ENCODE peak calls at places on chromosomes 1 and 21, in four cellular contexts. One of them, this sample, is unnamed.

GRCh38 chr1:221712198-221712684 is 29.6 kb downstream of the DUSP10 start:
- DNase-seq in IMR-90: peak
- DNase-seq in H9: no peak
- DNase-seq in trophoblast cell: peak
- DNase-seq in this sample: no peak

GRCh38 chr1:151495316-151495715 is 15.9 kb upstream of the CGN start:
- DNase-seq in trophoblast cell: no peak
- DNase-seq in H9: no peak
- DNase-seq in IMR-90: no peak
- DNase-seq in this sample: no peak

GRCh38 chr1:22749919-22750670 is 39.5 kb downstream of the EPHB2 start:
- DNase-seq in IMR-90: peak
- DNase-seq in trophoblast cell: peak
- DNase-seq in H9: no peak
- DNase-seq in this sample: no peak

GRCh38 chr1:39142394-39143060 is 62.0 kb upstream of the MACF1 start:
- DNase-seq in H9: peak
- DNase-seq in trophoblast cell: peak
- DNase-seq in IMR-90: no peak
- DNase-seq in this sample: peak

GRCh38 chr1:211783266-211783665 is 47.3 kb downstream of the LPGAT1 start:
- DNase-seq in IMR-90: no peak
- DNase-seq in trophoblast cell: no peak
- DNase-seq in H9: no peak
- DNase-seq in this sample: no peak

GRCh38 chr1:29237906-29238600 is 1.7 kb downstream of the PTPRU start:
- DNase-seq in trophoblast cell: peak
- DNase-seq in H9: peak
- DNase-seq in IMR-90: no peak
- DNase-seq in this sample: no peak

GRCh38 chr1:103945774-103946173 is 196.1 kb downstream of the AMY1C start:
- DNase-seq in trophoblast cell: no peak
- DNase-seq in H9: no peak
- DNase-seq in IMR-90: no peak
- DNase-seq in this sample: no peak

GRCh38 chr1:211944733-211945500 is 90.4 kb downstream of the INTS7 start:
- DNase-seq in trophoblast cell: peak
- DNase-seq in IMR-90: peak
- DNase-seq in H9: peak
- DNase-seq in this sample: no peak

GRCh38 chr1:215631489-215631888 is 64.4 kb downstream of the KCTD3 start:
- DNase-seq in trophoblast cell: no peak
- DNase-seq in H9: no peak
- DNase-seq in IMR-90: peak
- DNase-seq in this sample: no peak

GRCh38 chr1:167447521-167448136 is 70.7 kb downstream of the CD247 start:
- DNase-seq in IMR-90: no peak
- DNase-seq in H9: no peak
- DNase-seq in trophoblast cell: peak
- DNase-seq in this sample: no peak

GRCh38 chr1:15678578-15678977 is 5.5 kb upstream of the PLEKHM2 start:
- DNase-seq in IMR-90: peak
- DNase-seq in trophoblast cell: peak
- DNase-seq in H9: peak
- DNase-seq in this sample: no peak

GRCh38 chr1:65458730-65459396 is 38.4 kb downstream of the LEPR start:
- DNase-seq in IMR-90: no peak
- DNase-seq in H9: no peak
- DNase-seq in trophoblast cell: no peak
- DNase-seq in this sample: no peak

GRCh38 chr1:166980818-166981217 is 5.5 kb upstream of the ILDR2 start:
- DNase-seq in H9: no peak
- DNase-seq in IMR-90: no peak
- DNase-seq in trophoblast cell: no peak
- DNase-seq in this sample: no peak

GRCh38 chr1:227767401-227768396 is 32.5 kb downstream of the SNAP47 start:
- DNase-seq in IMR-90: no peak
- DNase-seq in trophoblast cell: no peak
- DNase-seq in H9: no peak
- DNase-seq in this sample: no peak

GRCh38 chr1:21240706-21241105 is 49.6 kb downstream of the ECE1 start:
- DNase-seq in H9: no peak
- DNase-seq in trophoblast cell: peak
- DNase-seq in IMR-90: no peak
- DNase-seq in this sample: no peak

GRCh38 chr1:31216016-31216415 is 23.7 kb downstream of the NKAIN1 start:
- DNase-seq in trophoblast cell: no peak
- DNase-seq in IMR-90: peak
- DNase-seq in H9: peak
- DNase-seq in this sample: no peak

GRCh38 chr1:156676820-156677615 is at the start of gene NES:
- DNase-seq in IMR-90: peak
- DNase-seq in trophoblast cell: peak
- DNase-seq in H9: peak
- DNase-seq in this sample: peak

GRCh38 chr21:38804617-38805281 is 980 bp upstream of the ETS2 start:
- DNase-seq in IMR-90: peak
- DNase-seq in H9: peak
- DNase-seq in trophoblast cell: peak
- DNase-seq in this sample: no peak

GRCh38 chr1:157371211-157371610 is 181.1 kb downstream of the FCRL5 start:
- DNase-seq in H9: no peak
- DNase-seq in trophoblast cell: no peak
- DNase-seq in IMR-90: no peak
- DNase-seq in this sample: no peak

GRCh38 chr1:21631944-21632887 is 36.9 kb downstream of the RAP1GAP start:
- DNase-seq in IMR-90: no peak
- DNase-seq in trophoblast cell: no peak
- DNase-seq in H9: no peak
- DNase-seq in this sample: no peak

GRCh38 chr1:50419192-50419906 is 3.9 kb downstream of the DMRTA2 start:
- DNase-seq in H9: peak
- DNase-seq in IMR-90: no peak
- DNase-seq in trophoblast cell: no peak
- DNase-seq in this sample: peak

GRCh38 chr1:241081473-241081872 is 275.5 kb downstream of the RGS7 start:
- DNase-seq in H9: no peak
- DNase-seq in IMR-90: no peak
- DNase-seq in trophoblast cell: no peak
- DNase-seq in this sample: no peak

GRCh38 chr1:22347854-22348760 is 103.5 kb upstream of the ZBTB40 start:
- DNase-seq in trophoblast cell: no peak
- DNase-seq in IMR-90: no peak
- DNase-seq in H9: no peak
- DNase-seq in this sample: no peak

GRCh38 chr1:153460551-153460950 is at the start of gene S100A7:
- DNase-seq in IMR-90: no peak
- DNase-seq in H9: no peak
- DNase-seq in trophoblast cell: no peak
- DNase-seq in this sample: no peak

DNA sequence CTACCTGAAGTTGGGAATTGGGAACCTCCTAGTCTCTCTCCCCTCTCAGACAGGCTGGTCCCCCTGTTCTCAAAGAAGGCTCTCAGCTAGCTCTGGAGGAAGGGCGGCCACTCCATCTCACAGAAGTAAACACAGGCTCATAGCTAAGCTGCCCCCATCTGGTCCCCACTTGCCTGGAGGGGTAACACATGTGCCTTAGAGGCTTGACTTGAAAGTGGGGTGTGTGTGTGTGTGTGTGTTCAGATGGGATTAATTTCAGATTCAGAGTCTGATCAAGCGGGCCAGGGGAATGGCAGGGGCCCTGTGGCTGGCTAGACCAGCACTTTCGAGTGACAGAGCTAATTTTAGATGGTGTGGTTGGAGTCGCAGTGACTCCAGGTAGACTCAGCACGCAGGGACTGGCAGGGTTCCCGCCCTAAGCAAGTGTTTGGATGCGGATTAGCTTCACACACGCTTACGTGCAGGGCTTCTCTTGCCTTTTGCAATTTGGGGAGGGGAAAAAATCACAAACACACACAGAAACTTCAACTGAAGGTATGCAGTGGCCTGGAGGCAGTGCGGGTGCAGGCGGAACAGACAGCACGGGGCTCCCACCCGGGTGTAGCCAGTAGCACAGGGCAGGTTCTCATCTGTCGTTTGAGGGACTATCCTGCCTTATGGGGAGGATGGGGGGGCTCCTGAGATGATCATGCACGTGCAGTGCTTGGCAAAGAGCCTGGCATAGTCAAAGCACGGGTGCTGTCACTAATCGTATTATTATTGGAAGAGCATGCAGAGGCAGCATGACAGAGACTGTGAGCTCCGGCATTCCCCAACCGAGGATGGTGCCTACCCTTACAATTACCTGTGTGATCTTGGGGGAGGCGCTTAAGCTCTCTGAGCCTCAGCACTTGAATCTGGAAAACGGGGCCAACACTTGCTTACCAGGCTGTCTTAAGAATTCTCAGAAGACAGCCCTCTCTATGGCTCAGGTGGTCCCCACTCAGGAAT is 1.3 kb downstream of the EDN2 start:
- DNase-seq in H9: no peak
- DNase-seq in IMR-90: no peak
- DNase-seq in trophoblast cell: peak
- DNase-seq in this sample: no peak
- H3K4me2 ChIP-seq in H9: no peak
- H3K4me2 ChIP-seq in IMR-90: no peak
- H3K4me2 ChIP-seq in trophoblast cell: no peak
- H3K4me2 ChIP-seq in this sample: no peak

GRCh38 chr1:34073028-34073730 is 91.9 kb downstream of the CSMD2 start:
- DNase-seq in trophoblast cell: no peak
- DNase-seq in IMR-90: no peak
- DNase-seq in H9: no peak
- DNase-seq in this sample: no peak

GRCh38 chr1:34066921-34067603 is 98.0 kb downstream of the CSMD2 start:
- DNase-seq in trophoblast cell: peak
- DNase-seq in H9: no peak
- DNase-seq in IMR-90: peak
- DNase-seq in this sample: no peak

GRCh38 chr1:34070201-34070836 is 94.7 kb downstream of the CSMD2 start:
- DNase-seq in H9: no peak
- DNase-seq in trophoblast cell: peak
- DNase-seq in IMR-90: no peak
- DNase-seq in this sample: no peak
- H3K18ac ChIP-seq in H9: no peak
- H3K18ac ChIP-seq in trophoblast cell: no peak
- H3K18ac ChIP-seq in IMR-90: no peak
- H3K18ac ChIP-seq in this sample: no peak

DNA sequence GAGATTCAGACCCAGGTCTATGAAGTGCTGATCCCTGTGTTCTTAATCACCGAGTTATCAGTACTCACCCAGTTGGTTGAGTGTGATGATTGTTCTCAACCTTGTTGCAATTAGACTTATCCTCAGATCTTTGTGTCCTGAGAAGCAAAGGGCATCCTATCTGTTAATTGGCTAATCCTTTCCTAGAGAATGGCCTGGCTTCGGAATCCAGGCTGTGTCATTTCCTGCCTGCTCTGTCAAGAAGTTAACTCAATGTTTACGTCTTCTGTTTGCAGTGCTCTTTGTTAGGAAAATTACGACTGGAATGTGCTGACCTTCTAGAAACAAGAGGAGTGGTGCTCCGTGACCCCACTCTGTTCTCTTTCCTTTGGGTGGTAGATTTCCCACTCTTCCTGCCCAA is 14.7 kb downstream of the GAS5 start:
- DNase-seq in IMR-90: peak
- DNase-seq in trophoblast cell: no peak
- DNase-seq in H9: peak
- DNase-seq in this sample: peak
- H3K4me2 ChIP-seq in IMR-90: peak
- H3K4me2 ChIP-seq in trophoblast cell: no peak
- H3K4me2 ChIP-seq in H9: no peak
- H3K4me2 ChIP-seq in this sample: no peak

GRCh38 chr1:57067863-57068262 is 102.0 kb upstream of the C8B start:
- DNase-seq in trophoblast cell: no peak
- DNase-seq in H9: no peak
- DNase-seq in IMR-90: no peak
- DNase-seq in this sample: no peak
- H3K18ac ChIP-seq in trophoblast cell: no peak
- H3K18ac ChIP-seq in H9: no peak
- H3K18ac ChIP-seq in IMR-90: no peak
- H3K18ac ChIP-seq in this sample: no peak

DNA sequence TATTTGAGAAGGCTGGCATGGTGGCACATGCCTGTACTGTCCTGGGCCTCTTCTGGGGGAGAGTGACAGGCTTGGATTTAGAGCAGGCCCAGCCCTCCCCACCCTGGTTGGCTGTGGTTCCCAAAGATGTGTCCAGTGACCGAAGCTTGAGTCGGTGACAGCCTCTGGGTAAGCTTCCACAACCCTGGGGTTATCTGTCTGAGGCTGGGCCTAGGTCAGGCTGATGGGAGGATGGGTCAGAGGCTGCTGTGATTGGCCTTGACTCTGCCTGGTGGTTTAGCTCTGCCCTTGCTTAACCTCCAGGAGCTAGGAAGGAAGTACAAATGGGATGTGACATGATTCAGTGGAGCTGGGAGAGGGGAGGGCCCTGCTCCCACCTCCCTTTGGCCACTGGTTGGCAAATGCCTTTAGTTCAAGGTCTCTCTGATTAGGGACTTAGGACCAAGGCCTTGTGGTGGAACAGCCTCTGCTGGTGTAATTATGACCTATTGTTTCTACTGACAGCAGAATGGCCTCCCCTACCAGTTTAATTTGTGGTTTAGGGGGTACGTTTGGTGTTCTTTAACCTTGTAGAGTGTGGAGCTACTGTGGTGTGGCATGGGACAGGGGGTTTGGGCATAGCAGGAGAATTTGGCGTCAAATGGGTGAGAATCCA is 16.6 kb downstream of the NUDC start:
- DNase-seq in trophoblast cell: no peak
- DNase-seq in IMR-90: no peak
- DNase-seq in H9: no peak
- DNase-seq in this sample: no peak
- H3K4me2 ChIP-seq in trophoblast cell: no peak
- H3K4me2 ChIP-seq in IMR-90: no peak
- H3K4me2 ChIP-seq in H9: no peak
- H3K4me2 ChIP-seq in this sample: no peak

GRCh38 chr1:242524571-242525359 is at the start of gene PLD5:
- DNase-seq in trophoblast cell: peak
- DNase-seq in IMR-90: no peak
- DNase-seq in H9: peak
- DNase-seq in this sample: peak
- H3K18ac ChIP-seq in trophoblast cell: peak
- H3K18ac ChIP-seq in IMR-90: no peak
- H3K18ac ChIP-seq in H9: no peak
- H3K18ac ChIP-seq in this sample: peak

DNA sequence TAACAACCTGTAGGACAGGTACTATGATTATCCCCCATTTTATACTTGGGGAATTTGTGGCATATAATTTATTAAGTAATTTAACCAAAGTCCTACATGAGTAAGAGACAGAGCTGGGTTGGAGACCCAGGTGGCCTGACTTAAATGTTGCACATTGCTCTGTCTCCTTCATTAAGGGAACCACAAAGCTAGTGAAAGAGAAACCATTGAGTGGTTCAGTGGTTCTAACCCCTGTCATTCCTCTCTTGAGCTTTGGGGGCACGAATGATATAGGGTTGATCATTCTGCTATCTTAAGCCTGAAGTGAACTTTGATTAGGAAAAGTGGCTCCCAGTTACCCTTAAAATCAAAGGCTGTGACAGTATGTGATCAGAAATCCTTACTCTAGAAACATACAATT is 5.2 kb upstream of the MAP3K7CL start:
- DNase-seq in IMR-90: no peak
- DNase-seq in H9: no peak
- DNase-seq in trophoblast cell: no peak
- DNase-seq in this sample: no peak
- H3K4me2 ChIP-seq in IMR-90: no peak
- H3K4me2 ChIP-seq in H9: no peak
- H3K4me2 ChIP-seq in trophoblast cell: no peak
- H3K4me2 ChIP-seq in this sample: no peak

GRCh38 chr1:218479436-218480115 is 134.4 kb downstream of the TGFB2 start:
- DNase-seq in H9: no peak
- DNase-seq in trophoblast cell: peak
- DNase-seq in IMR-90: peak
- DNase-seq in this sample: no peak
- H3K18ac ChIP-seq in H9: no peak
- H3K18ac ChIP-seq in trophoblast cell: no peak
- H3K18ac ChIP-seq in IMR-90: peak
- H3K18ac ChIP-seq in this sample: no peak

This sample was measured in neuronal stem cell.